ENCODE peak calls at places on chromosomes 5 and 9, in nine cellular contexts. S, J, A, V, P, C, E, D and I are unnamed samples.

GRCh38 chr9:105309531-105309931 is 65.1 kb downstream of the SLC44A1 start:
- DNase-seq in S (peak; percentile 44), J (no peak), A (no peak), V (no peak), P (no peak), C (no peak), E (peak; percentile 11), D (no peak), I (no peak)

GRCh38 chr9:2489838-2490314 is 131.7 kb upstream of the VLDLR start:
- DNase-seq in S (peak; percentile 78), J (no peak), A (no peak), V (no peak), P (peak; percentile 90), C (no peak), E (peak; percentile 98), D (no peak), I (no peak)

GRCh38 chr5:67211926-67212325 is 15.3 kb upstream of the CD180 start:
- DNase-seq in S (peak; percentile 82), J (no peak), A (no peak), V (peak; percentile 75), P (peak; percentile 71), C (no peak), E (peak; percentile 79), D (no peak), I (no peak)

GRCh38 chr5:177103523-177104253 is 17.0 kb downstream of the FGFR4 start:
- DNase-seq in S (no peak), J (no peak), A (peak; percentile 2), V (no peak), P (no peak), C (no peak), E (no peak), D (no peak), I (no peak)

GRCh38 chr9:22374021-22374420 is 72.6 kb upstream of the DMRTA1 start:
- DNase-seq in S (no peak), J (no peak), A (no peak), V (peak; percentile 50), P (no peak), C (no peak), E (no peak), D (no peak), I (no peak)

GRCh38 chr9:137007816-137008270 is 11.5 kb upstream of the CLIC3 start:
- DNase-seq in S (no peak), J (no peak), A (no peak), V (no peak), P (no peak), C (no peak), E (no peak), D (no peak), I (no peak)

GRCh38 chr9:136882109-136882946 is 4.0 kb upstream of the TRAF2 start:
- DNase-seq in S (peak; percentile 89), J (peak; percentile 62), A (no peak), V (peak; percentile 63), P (peak; percentile 77), C (peak; percentile 81), E (peak; percentile 75), D (peak; percentile 89), I (peak; percentile 64)

GRCh38 chr5:53418409-53418808 is 62.0 kb upstream of the FST start:
- DNase-seq in S (no peak), J (no peak), A (no peak), V (peak; percentile 46), P (no peak), C (no peak), E (peak; percentile 45), D (no peak), I (no peak)

GRCh38 chr5:123814796-123815479 is 303.0 kb downstream of the CSNK1G3 start:
- DNase-seq in S (peak; percentile 49), J (no peak), A (no peak), V (no peak), P (peak; percentile 16), C (no peak), E (peak; percentile 39), D (no peak), I (no peak)